ENCODE peak calls at places on chromosomes 5 and 9, in seven cellular contexts. One of them, this sample, is unnamed.

GRCh38 chr5:56818409-56819026 is 3.2 kb downstream of the MAP3K1 start:
- DNase-seq in mesendoderm: no peak
- DNase-seq in IMR-90: peak; percentile 57
- DNase-seq in neuronal stem cell: no peak
- DNase-seq in H9: no peak
- DNase-seq in mesenchymal stem cell: peak; percentile 47
- DNase-seq in H1: no peak
- DNase-seq in this sample: peak; percentile 26

GRCh38 chr5:115382989-115383388 is 86.5 kb upstream of the CCDC112 start:
- DNase-seq in mesendoderm: no peak
- DNase-seq in IMR-90: no peak
- DNase-seq in neuronal stem cell: no peak
- DNase-seq in H9: no peak
- DNase-seq in mesenchymal stem cell: no peak
- DNase-seq in H1: no peak
- DNase-seq in this sample: no peak

GRCh38 chr9:76269789-76270188 is 124.4 kb downstream of the RFK start:
- DNase-seq in mesendoderm: no peak
- DNase-seq in IMR-90: peak; percentile 60
- DNase-seq in neuronal stem cell: no peak
- DNase-seq in H9: no peak
- DNase-seq in mesenchymal stem cell: peak; percentile 70
- DNase-seq in H1: no peak
- DNase-seq in this sample: peak; percentile 68

GRCh38 chr9:138103824-138104206 is 226.2 kb downstream of the CACNA1B start:
- DNase-seq in mesendoderm: no peak
- DNase-seq in IMR-90: no peak
- DNase-seq in neuronal stem cell: no peak
- DNase-seq in H9: no peak
- DNase-seq in mesenchymal stem cell: no peak
- DNase-seq in H1: peak; percentile 35
- DNase-seq in this sample: no peak

GRCh38 chr9:80061940-80062339 is 490.2 kb downstream of the TLE4 start:
- DNase-seq in mesendoderm: peak; percentile 89
- DNase-seq in IMR-90: peak; percentile 97
- DNase-seq in neuronal stem cell: no peak
- DNase-seq in H9: no peak
- DNase-seq in mesenchymal stem cell: peak; percentile 78
- DNase-seq in H1: no peak
- DNase-seq in this sample: peak; percentile 94

GRCh38 chr5:80959768-80960442 is at the start of gene RASGRF2:
- DNase-seq in mesendoderm: peak; percentile 84
- DNase-seq in IMR-90: peak; percentile 44
- DNase-seq in neuronal stem cell: peak; percentile 49
- DNase-seq in H9: peak; percentile 66
- DNase-seq in mesenchymal stem cell: peak; percentile 78
- DNase-seq in H1: peak; percentile 72
- DNase-seq in this sample: peak; percentile 89

GRCh38 chr5:160938532-160938931 is 86.5 kb upstream of the ATP10B start:
- DNase-seq in mesendoderm: no peak
- DNase-seq in IMR-90: no peak
- DNase-seq in neuronal stem cell: no peak
- DNase-seq in H9: no peak
- DNase-seq in mesenchymal stem cell: no peak
- DNase-seq in H1: no peak
- DNase-seq in this sample: no peak

GRCh38 chr9:438961-439768 is 224.5 kb downstream of the DOCK8 start:
- DNase-seq in mesendoderm: no peak
- DNase-seq in IMR-90: no peak
- DNase-seq in neuronal stem cell: no peak
- DNase-seq in H9: no peak
- DNase-seq in mesenchymal stem cell: no peak
- DNase-seq in H1: no peak
- DNase-seq in this sample: no peak

GRCh38 chr5:116789522-116789921 is 214.9 kb upstream of the SEMA6A start:
- DNase-seq in mesendoderm: no peak
- DNase-seq in IMR-90: no peak
- DNase-seq in neuronal stem cell: no peak
- DNase-seq in H9: no peak
- DNase-seq in mesenchymal stem cell: no peak
- DNase-seq in H1: no peak
- DNase-seq in this sample: no peak

GRCh38 chr5:37921452-37921851 is 81.6 kb upstream of the GDNF start:
- DNase-seq in mesendoderm: no peak
- DNase-seq in IMR-90: no peak
- DNase-seq in neuronal stem cell: no peak
- DNase-seq in H9: no peak
- DNase-seq in mesenchymal stem cell: no peak
- DNase-seq in H1: no peak
- DNase-seq in this sample: no peak

GRCh38 chr5:59709833-59710232 is 183.7 kb downstream of the PDE4D start:
- DNase-seq in mesendoderm: peak; percentile 71
- DNase-seq in IMR-90: peak; percentile 72
- DNase-seq in neuronal stem cell: no peak
- DNase-seq in H9: no peak
- DNase-seq in mesenchymal stem cell: peak; percentile 83
- DNase-seq in H1: no peak
- DNase-seq in this sample: no peak

GRCh38 chr5:125541085-125541484 is 794.6 kb upstream of the ZNF608 start:
- DNase-seq in mesendoderm: no peak
- DNase-seq in IMR-90: no peak
- DNase-seq in neuronal stem cell: no peak
- DNase-seq in H9: no peak
- DNase-seq in mesenchymal stem cell: no peak
- DNase-seq in H1: no peak
- DNase-seq in this sample: no peak

GRCh38 chr5:40221796-40222195 is 457.9 kb upstream of the PTGER4 start:
- DNase-seq in mesendoderm: no peak
- DNase-seq in IMR-90: peak; percentile 93
- DNase-seq in neuronal stem cell: no peak
- DNase-seq in H9: no peak
- DNase-seq in mesenchymal stem cell: peak; percentile 69
- DNase-seq in H1: no peak
- DNase-seq in this sample: peak; percentile 59

GRCh38 chr5:151006704-151007334 is 13.6 kb upstream of the GPX3 start:
- DNase-seq in mesendoderm: no peak
- DNase-seq in IMR-90: no peak
- DNase-seq in neuronal stem cell: no peak
- DNase-seq in H9: no peak
- DNase-seq in mesenchymal stem cell: no peak
- DNase-seq in H1: no peak
- DNase-seq in this sample: no peak

GRCh38 chr9:108671794-108672193 is 184.0 kb downstream of the ACTL7B start:
- DNase-seq in mesendoderm: no peak
- DNase-seq in IMR-90: peak; percentile 6
- DNase-seq in neuronal stem cell: no peak
- DNase-seq in H9: no peak
- DNase-seq in mesenchymal stem cell: no peak
- DNase-seq in H1: no peak
- DNase-seq in this sample: no peak

GRCh38 chr9:128253140-128253990 is 22.4 kb downstream of the GOLGA2 start:
- DNase-seq in mesendoderm: no peak
- DNase-seq in IMR-90: no peak
- DNase-seq in neuronal stem cell: no peak
- DNase-seq in H9: no peak
- DNase-seq in mesenchymal stem cell: no peak
- DNase-seq in H1: no peak
- DNase-seq in this sample: no peak

GRCh38 chr9:95018099-95018927 is 291.8 kb downstream of the AOPEP start:
- DNase-seq in mesendoderm: peak; percentile 46
- DNase-seq in IMR-90: peak; percentile 97
- DNase-seq in neuronal stem cell: no peak
- DNase-seq in H9: no peak
- DNase-seq in mesenchymal stem cell: peak; percentile 93
- DNase-seq in H1: no peak
- DNase-seq in this sample: peak; percentile 95

DNA sequence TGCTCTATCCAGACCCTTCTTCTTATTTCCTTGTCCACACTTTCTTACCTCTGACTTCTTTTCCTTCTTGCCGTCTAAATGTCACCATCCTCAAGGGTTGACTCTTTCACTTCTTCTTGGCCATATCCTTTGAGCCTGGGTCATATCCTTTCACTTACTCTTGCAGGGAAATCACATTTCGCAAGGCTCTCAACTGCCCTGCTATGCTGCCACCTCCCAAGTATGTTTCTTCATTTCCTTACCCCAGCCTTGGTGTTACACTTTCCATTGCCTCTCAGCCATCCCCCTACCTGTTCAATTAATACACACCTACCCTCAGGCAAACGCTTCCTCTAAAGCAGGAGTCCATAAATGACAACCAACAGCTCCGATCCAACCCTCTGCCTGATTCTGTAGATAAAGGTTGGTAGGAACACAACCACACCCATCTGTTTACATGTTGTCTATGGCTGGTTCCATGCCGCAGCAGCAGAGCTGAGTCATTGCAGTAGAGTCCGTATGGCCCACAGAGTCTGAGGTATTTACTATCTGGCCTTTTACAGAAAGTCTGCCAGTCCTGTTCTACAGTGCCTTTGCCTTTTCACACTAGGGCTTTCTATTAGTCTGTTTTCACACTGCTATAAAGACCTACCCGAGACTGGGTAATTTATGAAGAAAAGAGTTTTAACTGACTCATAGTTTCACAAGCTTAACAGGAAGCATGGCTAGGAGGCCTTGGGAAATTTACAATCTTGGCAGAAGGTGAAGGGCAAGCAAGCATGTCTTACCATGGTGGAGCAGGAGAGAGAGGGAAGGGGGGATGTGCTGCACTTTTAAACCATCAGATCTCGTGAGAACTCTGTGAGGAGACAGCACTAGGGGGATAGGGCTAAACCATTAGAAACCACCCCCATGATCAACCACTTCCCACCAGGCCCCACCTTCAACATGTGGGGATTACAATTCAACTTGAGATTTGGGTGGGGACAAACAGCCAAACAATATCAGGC is 97.9 kb downstream of the SV2C start:
- DNase-seq in mesendoderm: no peak
- DNase-seq in IMR-90: no peak
- DNase-seq in neuronal stem cell: no peak
- DNase-seq in H9: no peak
- DNase-seq in mesenchymal stem cell: peak; percentile 25
- DNase-seq in H1: no peak
- DNase-seq in this sample: peak; percentile 61
- H2AK5ac ChIP-seq in mesendoderm: no peak overlapping the region
- H2AK5ac ChIP-seq in IMR-90: no peak overlapping the region
- H2AK5ac ChIP-seq in neuronal stem cell: no peak overlapping the region
- H2AK5ac ChIP-seq in H9: no peak overlapping the region
- H2AK5ac ChIP-seq in mesenchymal stem cell: no peak overlapping the region
- H2AK5ac ChIP-seq in H1: no peak overlapping the region
- H2AK5ac ChIP-seq in this sample: no peak overlapping the region

GRCh38 chr9:113505963-113506624 is 42.6 kb downstream of the RGS3 start:
- DNase-seq in mesendoderm: no peak
- DNase-seq in IMR-90: no peak
- DNase-seq in neuronal stem cell: peak; percentile 94
- DNase-seq in H9: no peak
- DNase-seq in mesenchymal stem cell: no peak
- DNase-seq in H1: peak; percentile 61
- DNase-seq in this sample: no peak
- H3K4me1 ChIP-seq in mesendoderm: peaks cover 5% of the 10 kb centered on the region
- H3K4me1 ChIP-seq in IMR-90: peaks cover 7% of the 10 kb centered on the region
- H3K4me1 ChIP-seq in neuronal stem cell: peaks cover 63% of the 10 kb centered on the region
- H3K4me1 ChIP-seq in H9: no peaks in the 10 kb centered on the region
- H3K4me1 ChIP-seq in mesenchymal stem cell: peaks cover 44% of the 10 kb centered on the region
- H3K4me1 ChIP-seq in H1: peaks cover 20% of the 10 kb centered on the region
- H3K4me1 ChIP-seq in this sample: peaks cover 46% of the 10 kb centered on the region

GRCh38 chr5:157166164-157166493 is at the start of gene GARIN3:
- DNase-seq in mesendoderm: no peak
- DNase-seq in IMR-90: no peak
- DNase-seq in neuronal stem cell: no peak
- DNase-seq in H9: no peak
- DNase-seq in mesenchymal stem cell: no peak
- DNase-seq in H1: no peak
- DNase-seq in this sample: no peak
- H2AK5ac ChIP-seq in mesendoderm: no peak within 1 kb of the TSS
- H2AK5ac ChIP-seq in IMR-90: no peak within 1 kb of the TSS
- H2AK5ac ChIP-seq in neuronal stem cell: no peak within 1 kb of the TSS
- H2AK5ac ChIP-seq in H9: no peak within 1 kb of the TSS
- H2AK5ac ChIP-seq in mesenchymal stem cell: no peak within 1 kb of the TSS
- H2AK5ac ChIP-seq in H1: no peak within 1 kb of the TSS
- H2AK5ac ChIP-seq in this sample: no peak within 1 kb of the TSS

GRCh38 chr9:112041536-112042243 is 133.4 kb downstream of the SUSD1 start:
- DNase-seq in mesendoderm: peak; percentile 99
- DNase-seq in IMR-90: peak; percentile 100
- DNase-seq in neuronal stem cell: no peak
- DNase-seq in H9: peak; percentile 64
- DNase-seq in mesenchymal stem cell: peak; percentile 98
- DNase-seq in H1: peak; percentile 58
- DNase-seq in this sample: peak; percentile 94
- H3K4me1 ChIP-seq in mesendoderm: peaks cover 8% of the 10 kb centered on the region
- H3K4me1 ChIP-seq in IMR-90: peaks cover 35% of the 10 kb centered on the region
- H3K4me1 ChIP-seq in neuronal stem cell: peaks cover 3% of the 10 kb centered on the region
- H3K4me1 ChIP-seq in H9: peaks cover 4% of the 10 kb centered on the region
- H3K4me1 ChIP-seq in mesenchymal stem cell: peaks cover 12% of the 10 kb centered on the region
- H3K4me1 ChIP-seq in H1: peaks cover 18% of the 10 kb centered on the region
- H3K4me1 ChIP-seq in this sample: peaks cover 12% of the 10 kb centered on the region

DNA sequence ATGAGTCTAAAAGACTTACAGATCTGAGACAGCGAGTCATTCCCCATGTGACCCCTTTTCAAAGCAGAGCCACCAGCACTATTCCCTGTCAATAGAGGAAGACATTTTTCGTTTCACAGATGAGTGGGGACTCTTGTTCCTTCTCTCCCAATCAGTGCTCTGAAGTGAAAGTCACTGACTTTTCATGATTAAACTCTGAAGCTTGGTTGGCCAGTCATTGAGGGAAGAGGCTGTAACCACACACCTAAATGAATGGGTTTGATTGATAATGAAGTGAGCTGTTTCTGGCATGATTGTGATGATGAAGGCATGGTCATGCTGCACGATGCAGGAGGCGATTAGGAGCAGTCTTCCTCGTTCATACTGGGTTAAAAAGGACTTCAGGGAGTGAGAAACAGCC is 171.9 kb downstream of the ZNF462 start:
- DNase-seq in mesendoderm: no peak
- DNase-seq in IMR-90: no peak
- DNase-seq in neuronal stem cell: no peak
- DNase-seq in H9: no peak
- DNase-seq in mesenchymal stem cell: no peak
- DNase-seq in H1: no peak
- DNase-seq in this sample: no peak
- H2AK5ac ChIP-seq in mesendoderm: no peak overlapping the region
- H2AK5ac ChIP-seq in IMR-90: no peak overlapping the region
- H2AK5ac ChIP-seq in neuronal stem cell: no peak overlapping the region
- H2AK5ac ChIP-seq in H9: no peak overlapping the region
- H2AK5ac ChIP-seq in mesenchymal stem cell: no peak overlapping the region
- H2AK5ac ChIP-seq in H1: no peak overlapping the region
- H2AK5ac ChIP-seq in this sample: no peak overlapping the region

DNA sequence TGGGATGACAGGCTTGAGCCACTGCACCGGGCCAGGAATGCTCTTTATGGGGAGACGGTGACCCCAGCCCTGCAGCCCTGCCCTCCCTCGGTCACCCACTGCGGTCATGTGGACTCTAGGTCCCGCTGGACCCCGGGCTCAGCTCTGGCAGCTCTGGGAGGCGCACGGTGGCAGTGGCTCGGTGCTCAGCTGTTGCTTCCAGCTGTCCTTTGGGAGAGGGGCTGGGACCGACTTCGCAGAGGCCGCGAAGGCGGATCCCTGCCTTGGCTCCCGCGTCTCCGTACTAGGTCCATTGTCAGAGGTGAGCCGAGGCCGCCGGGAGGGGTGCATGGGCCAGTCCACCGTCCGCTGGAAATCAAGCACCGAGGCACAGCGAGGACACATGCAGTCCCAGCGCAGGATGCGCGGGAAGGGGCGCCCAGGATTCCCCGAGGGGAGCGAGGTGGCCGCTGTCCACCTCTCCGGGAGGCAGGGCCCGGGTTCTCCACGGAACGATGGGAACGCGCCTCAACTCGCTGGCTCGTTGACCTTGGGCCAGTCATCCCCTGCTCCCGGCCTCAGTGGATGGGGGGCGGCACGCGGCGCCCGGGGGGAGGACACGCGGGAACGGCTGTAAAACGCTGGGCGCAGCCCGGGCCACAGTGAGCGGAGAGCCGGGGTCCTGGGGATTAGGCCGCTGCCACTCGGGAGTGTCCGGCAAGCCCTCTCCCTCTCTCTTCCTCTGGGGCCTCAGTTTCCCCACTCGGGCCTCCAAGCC is 734 bp downstream of the GBGT1 start:
- DNase-seq in mesendoderm: no peak
- DNase-seq in IMR-90: no peak
- DNase-seq in neuronal stem cell: no peak
- DNase-seq in H9: no peak
- DNase-seq in mesenchymal stem cell: no peak
- DNase-seq in H1: peak; percentile 59
- DNase-seq in this sample: no peak
- H3K4me1 ChIP-seq in mesendoderm: no peaks in the 10 kb centered on the region
- H3K4me1 ChIP-seq in IMR-90: peaks cover 10% of the 10 kb centered on the region
- H3K4me1 ChIP-seq in neuronal stem cell: peaks cover 9% of the 10 kb centered on the region
- H3K4me1 ChIP-seq in H9: no peaks in the 10 kb centered on the region
- H3K4me1 ChIP-seq in mesenchymal stem cell: peaks cover 26% of the 10 kb centered on the region
- H3K4me1 ChIP-seq in H1: peaks cover 3% of the 10 kb centered on the region
- H3K4me1 ChIP-seq in this sample: peaks cover 23% of the 10 kb centered on the region

This sample was measured in trophoblast cell.